ENCODE peak calls at places on chromosomes 16 and 17, in four cellular contexts. O, H, B and F are unnamed samples.

GRCh38 chr17:80887639-80888175 is 103.9 kb upstream of the CHMP6 start:
- DNase-seq in H (no peak), B (no peak), O (no peak), F (no peak)

GRCh38 chr16:626787-627457 is 3.9 kb upstream of the WFIKKN1 start:
- DNase-seq in B (no peak), O (no peak), H (peak; percentile 94), F (no peak)

GRCh38 chr17:60154616-60155426 is 5.0 kb downstream of the CA4 start:
- DNase-seq in O (no peak), B (peak; percentile 38), H (peak; percentile 84), F (peak; percentile 45)

GRCh38 chr16:23914935-23915549 is 79.3 kb downstream of the PRKCB start:
- DNase-seq in O (no peak), H (no peak), B (no peak), F (no peak)

GRCh38 chr16:23650674-23651073 is 9.4 kb downstream of the DCTN5 start:
- DNase-seq in O (no peak), H (no peak), B (no peak), F (no peak)

GRCh38 chr16:3457434-3458252 is 14.2 kb downstream of the NAA60 start:
- DNase-seq in H (peak; percentile 88), B (peak; percentile 89), O (peak; percentile 94), F (peak; percentile 79)

GRCh38 chr17:6073620-6074019 is 3.4 kb downstream of the WSCD1 start:
- DNase-seq in H (no peak), B (no peak), O (no peak), F (no peak)

GRCh38 chr17:2337152-2337810 is at the start of gene SGSM2:
- DNase-seq in B (no peak), H (peak; percentile 33), O (no peak), F (no peak)

GRCh38 chr17:31269597-31269996 is 27.4 kb downstream of the OMG start:
- DNase-seq in O (no peak), B (no peak), H (peak; percentile 100), F (no peak)

GRCh38 chr16:56614549-56614991 is 6.2 kb downstream of the MT2A start:
- DNase-seq in H (peak; percentile 64), B (no peak), O (no peak), F (no peak)

GRCh38 chr17:74407384-74407783 is 24.5 kb upstream of the GPRC5C start:
- DNase-seq in O (no peak), B (no peak), H (no peak), F (no peak)